ENCODE peak calls at places on chromosome 7, in four cellular contexts. One of them, this sample, is unnamed.
A peak's percentile ranks its signal among the peaks of the same experiment; 100 is the strongest.

GRCh38 chr7:100152937-100153666 is 4.4 kb downstream of the LAMTOR4 start:
- DNase-seq in heart left ventricle: no peak
- DNase-seq in psoas muscle: no peak
- DNase-seq in RWPE1: no peak
- DNase-seq in this sample: no peak

GRCh38 chr7:121079425-121080169 is 91.1 kb downstream of the CPED1 start:
- DNase-seq in heart left ventricle: no peak
- DNase-seq in RWPE1: no peak
- DNase-seq in psoas muscle: no peak
- DNase-seq in this sample: no peak

GRCh38 chr7:44978511-44979366 is at the start of gene MYO1G:
- DNase-seq in psoas muscle: peak; percentile 42
- DNase-seq in RWPE1: no peak
- DNase-seq in heart left ventricle: peak; percentile 82
- DNase-seq in this sample: no peak

GRCh38 chr7:32470871-32471270 is 19.3 kb downstream of the LSM5 start:
- DNase-seq in heart left ventricle: no peak
- DNase-seq in RWPE1: no peak
- DNase-seq in psoas muscle: no peak
- DNase-seq in this sample: no peak

GRCh38 chr7:80604436-80604835 is 34.0 kb upstream of the CD36 start:
- DNase-seq in heart left ventricle: no peak
- DNase-seq in RWPE1: no peak
- DNase-seq in psoas muscle: no peak
- DNase-seq in this sample: no peak

GRCh38 chr7:568681-569035 is 49.0 kb upstream of the PDGFA start:
- DNase-seq in heart left ventricle: no peak
- DNase-seq in psoas muscle: peak; percentile 50
- DNase-seq in RWPE1: no peak
- DNase-seq in this sample: no peak

GRCh38 chr7:99035723-99036530 is 108.0 kb downstream of the SMURF1 start:
- DNase-seq in RWPE1: no peak
- DNase-seq in psoas muscle: no peak
- DNase-seq in heart left ventricle: no peak
- DNase-seq in this sample: no peak

GRCh38 chr7:50022451-50022850 is 70.6 kb downstream of the ZPBP start:
- DNase-seq in psoas muscle: no peak
- DNase-seq in RWPE1: no peak
- DNase-seq in heart left ventricle: no peak
- DNase-seq in this sample: no peak

GRCh38 chr7:29202651-29203069 is 8.1 kb downstream of the CHN2 start:
- DNase-seq in psoas muscle: peak; percentile 12
- DNase-seq in heart left ventricle: no peak
- DNase-seq in RWPE1: no peak
- DNase-seq in this sample: no peak

GRCh38 chr7:156668130-156668741 is 27.7 kb downstream of the RNF32 start:
- DNase-seq in heart left ventricle: no peak
- DNase-seq in psoas muscle: no peak
- DNase-seq in RWPE1: no peak
- DNase-seq in this sample: no peak

GRCh38 chr7:27774717-27775328 is 34.9 kb downstream of the TAX1BP1 start:
- DNase-seq in psoas muscle: no peak
- DNase-seq in heart left ventricle: no peak
- DNase-seq in RWPE1: peak; percentile 19
- DNase-seq in this sample: no peak

GRCh38 chr7:27199820-27200760 is at the start of gene HOXA13:
- DNase-seq in heart left ventricle: no peak
- DNase-seq in psoas muscle: no peak
- DNase-seq in RWPE1: no peak
- DNase-seq in this sample: peak; percentile 64

GRCh38 chr7:44309271-44310091 is 15.9 kb downstream of the CAMK2B start:
- DNase-seq in heart left ventricle: peak; percentile 85
- DNase-seq in psoas muscle: peak; percentile 79
- DNase-seq in RWPE1: no peak
- DNase-seq in this sample: peak; percentile 83

GRCh38 chr7:134834689-134835462 is 55.4 kb downstream of the CALD1 start:
- DNase-seq in psoas muscle: no peak
- DNase-seq in RWPE1: no peak
- DNase-seq in heart left ventricle: no peak
- DNase-seq in this sample: no peak

GRCh38 chr7:45590679-45591057 is 16.5 kb downstream of the ADCY1 start:
- DNase-seq in RWPE1: no peak
- DNase-seq in psoas muscle: no peak
- DNase-seq in heart left ventricle: no peak
- DNase-seq in this sample: no peak

GRCh38 chr7:109844362-109844761 is 1246.6 kb upstream of the LRRN3 start:
- DNase-seq in RWPE1: peak; percentile 13
- DNase-seq in heart left ventricle: no peak
- DNase-seq in psoas muscle: no peak
- DNase-seq in this sample: no peak

GRCh38 chr7:44216019-44216418 is 15.2 kb downstream of the YKT6 start:
- DNase-seq in RWPE1: no peak
- DNase-seq in heart left ventricle: no peak
- DNase-seq in psoas muscle: no peak
- DNase-seq in this sample: no peak

GRCh38 chr7:8365499-8366110 is 67.8 kb upstream of the NXPH1 start:
- DNase-seq in heart left ventricle: no peak
- DNase-seq in RWPE1: no peak
- DNase-seq in psoas muscle: no peak
- DNase-seq in this sample: no peak

GRCh38 chr7:80781561-80781979 is 137.3 kb downstream of the SEMA3C start:
- DNase-seq in RWPE1: peak; percentile 68
- DNase-seq in heart left ventricle: no peak
- DNase-seq in psoas muscle: no peak
- DNase-seq in this sample: no peak

GRCh38 chr7:158710651-158711102 is 6.1 kb upstream of the NCAPG2 start:
- DNase-seq in heart left ventricle: no peak
- DNase-seq in psoas muscle: no peak
- DNase-seq in RWPE1: no peak
- DNase-seq in this sample: no peak

GRCh38 chr7:5063698-5064097 is 18.0 kb downstream of the RBAK start:
- DNase-seq in RWPE1: no peak
- DNase-seq in psoas muscle: no peak
- DNase-seq in heart left ventricle: no peak
- DNase-seq in this sample: no peak

GRCh38 chr7:69531050-69531449 is 67.2 kb upstream of the AUTS2 start:
- DNase-seq in RWPE1: no peak
- DNase-seq in heart left ventricle: no peak
- DNase-seq in psoas muscle: no peak
- DNase-seq in this sample: no peak

GRCh38 chr7:136353287-136353686 is 376.1 kb upstream of the MTPN start:
- DNase-seq in heart left ventricle: no peak
- DNase-seq in RWPE1: no peak
- DNase-seq in psoas muscle: no peak
- DNase-seq in this sample: no peak

GRCh38 chr7:121020652-121021051 is 32.1 kb downstream of the CPED1 start:
- DNase-seq in heart left ventricle: no peak
- DNase-seq in psoas muscle: no peak
- DNase-seq in RWPE1: peak; percentile 32
- DNase-seq in this sample: no peak

GRCh38 chr7:136527554-136527953 is 340.9 kb upstream of the CHRM2 start:
- DNase-seq in heart left ventricle: no peak
- DNase-seq in RWPE1: no peak
- DNase-seq in psoas muscle: no peak
- DNase-seq in this sample: no peak

GRCh38 chr7:2431260-2431867 is 28.0 kb downstream of the CHST12 start:
- DNase-seq in psoas muscle: no peak
- DNase-seq in heart left ventricle: no peak
- DNase-seq in RWPE1: peak; percentile 27
- DNase-seq in this sample: no peak
- TF ChIP-seq CTCF in psoas muscle: peak; percentile 18
- TF ChIP-seq CTCF in heart left ventricle: peak; percentile 18
- TF ChIP-seq CTCF in RWPE1: no peak
- TF ChIP-seq CTCF in this sample: peak; percentile 21

GRCh38 chr7:30983042-30983913 is 19.5 kb downstream of the GHRHR start:
- DNase-seq in RWPE1: peak; percentile 80
- DNase-seq in psoas muscle: peak; percentile 82
- DNase-seq in heart left ventricle: peak; percentile 90
- DNase-seq in this sample: peak; percentile 96
- TF ChIP-seq CTCF in RWPE1: peak; percentile 97
- TF ChIP-seq CTCF in psoas muscle: peak; percentile 89
- TF ChIP-seq CTCF in heart left ventricle: peak; percentile 98
- TF ChIP-seq CTCF in this sample: peak; percentile 97

DNA sequence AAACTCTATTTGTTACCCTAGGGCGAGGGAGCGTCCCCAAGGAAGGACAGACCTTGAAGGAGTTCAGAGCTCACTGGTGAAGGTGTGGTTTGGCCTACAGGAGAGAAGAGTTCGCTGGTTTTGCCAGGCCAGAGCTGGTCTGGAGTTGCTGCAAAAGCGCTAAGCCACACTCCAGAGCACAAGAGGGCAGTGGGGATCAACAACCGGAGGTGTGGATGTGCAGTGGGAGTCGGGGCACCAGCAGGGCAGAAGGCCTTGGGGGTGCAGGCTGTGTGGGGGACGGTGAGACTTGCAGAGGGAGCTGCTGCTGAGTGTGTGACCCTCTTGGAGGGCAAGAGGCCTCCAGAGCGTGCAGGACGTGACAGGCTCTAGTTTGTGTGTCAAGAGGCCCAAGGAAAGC is 14.4 kb upstream of the CUL1 start:
- DNase-seq in psoas muscle: no peak
- DNase-seq in RWPE1: no peak
- DNase-seq in heart left ventricle: no peak
- DNase-seq in this sample: no peak
- TF ChIP-seq CTCF in psoas muscle: no peak
- TF ChIP-seq CTCF in RWPE1: no peak
- TF ChIP-seq CTCF in heart left ventricle: no peak
- TF ChIP-seq CTCF in this sample: no peak

GRCh38 chr7:143492799-143493568 is 15.3 kb downstream of the TAS2R41 start:
- DNase-seq in heart left ventricle: no peak
- DNase-seq in RWPE1: peak; percentile 5
- DNase-seq in psoas muscle: no peak
- DNase-seq in this sample: no peak

GRCh38 chr7:143493755-143494154 is 16.1 kb downstream of the TAS2R41 start:
- DNase-seq in heart left ventricle: no peak
- DNase-seq in RWPE1: no peak
- DNase-seq in psoas muscle: no peak
- DNase-seq in this sample: no peak

GRCh38 chr7:143492043-143492471 is 14.4 kb downstream of the TAS2R41 start:
- DNase-seq in psoas muscle: no peak
- DNase-seq in heart left ventricle: no peak
- DNase-seq in RWPE1: peak; percentile 48
- DNase-seq in this sample: no peak

GRCh38 chr7:143495806-143496672 is 18.4 kb downstream of the TAS2R41 start:
- DNase-seq in heart left ventricle: no peak
- DNase-seq in psoas muscle: no peak
- DNase-seq in RWPE1: no peak
- DNase-seq in this sample: no peak

GRCh38 chr7:143494622-143495021 is 16.9 kb downstream of the TAS2R41 start:
- DNase-seq in psoas muscle: no peak
- DNase-seq in heart left ventricle: no peak
- DNase-seq in RWPE1: no peak
- DNase-seq in this sample: no peak
- TF ChIP-seq CTCF in psoas muscle: no peak
- TF ChIP-seq CTCF in heart left ventricle: no peak
- TF ChIP-seq CTCF in RWPE1: no peak
- TF ChIP-seq CTCF in this sample: peak; percentile 54

GRCh38 chr7:117332031-117332430 is 9.2 kb upstream of the WNT2 start:
- DNase-seq in RWPE1: no peak
- DNase-seq in heart left ventricle: no peak
- DNase-seq in psoas muscle: no peak
- DNase-seq in this sample: no peak

GRCh38 chr7:117338020-117338419 is 15.2 kb upstream of the WNT2 start:
- DNase-seq in psoas muscle: no peak
- DNase-seq in RWPE1: no peak
- DNase-seq in heart left ventricle: no peak
- DNase-seq in this sample: no peak

DNA sequence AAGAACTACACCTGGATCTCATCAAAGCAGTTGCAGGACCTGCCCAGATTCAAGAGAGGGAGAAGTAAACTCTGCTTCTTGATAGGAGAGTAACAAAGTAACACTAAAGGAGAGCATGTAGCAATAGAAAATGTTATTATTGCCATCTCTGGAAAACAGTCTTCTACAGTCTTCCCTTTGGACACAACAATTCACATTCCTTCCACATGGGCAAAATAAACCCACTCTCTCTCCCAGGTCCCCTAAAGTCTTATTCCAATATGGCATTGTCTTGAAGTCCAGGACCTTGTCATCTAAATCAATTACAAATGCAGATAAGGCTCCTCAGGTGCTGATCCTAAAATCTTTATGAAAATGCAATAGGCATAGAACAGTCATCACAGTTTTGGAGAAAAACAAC is 10.3 kb upstream of the WNT2 start:
- DNase-seq in psoas muscle: no peak
- DNase-seq in heart left ventricle: no peak
- DNase-seq in RWPE1: no peak
- DNase-seq in this sample: no peak
- TF ChIP-seq CTCF in psoas muscle: no peak
- TF ChIP-seq CTCF in heart left ventricle: no peak
- TF ChIP-seq CTCF in RWPE1: no peak
- TF ChIP-seq CTCF in this sample: no peak

DNA sequence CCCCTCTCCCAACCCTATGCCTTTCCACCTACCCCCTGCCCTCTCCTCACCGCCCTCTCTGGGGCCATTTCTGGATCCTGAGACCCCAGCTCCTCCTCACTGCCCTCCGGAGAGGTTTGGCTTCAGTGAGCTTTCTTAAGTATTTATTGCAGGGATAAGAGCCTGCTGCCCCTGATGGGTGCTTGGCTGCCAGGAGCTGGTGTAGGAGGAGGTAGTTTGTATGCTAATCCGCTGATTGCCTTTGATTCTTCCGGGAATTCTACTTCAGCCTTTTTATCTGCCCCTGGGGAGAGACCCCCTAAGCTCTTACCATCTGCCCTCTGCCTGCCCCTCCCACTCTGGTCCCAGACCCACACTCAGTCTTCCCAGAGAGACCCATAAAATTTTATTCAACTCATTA is 263.5 kb upstream of the PODXL start:
- DNase-seq in heart left ventricle: no peak
- DNase-seq in RWPE1: no peak
- DNase-seq in psoas muscle: no peak
- DNase-seq in this sample: no peak
- TF ChIP-seq CTCF in heart left ventricle: no peak
- TF ChIP-seq CTCF in RWPE1: no peak
- TF ChIP-seq CTCF in psoas muscle: no peak
- TF ChIP-seq CTCF in this sample: no peak